ENCODE peak calls at places on chromosomes 7 and 10, in five cellular contexts. G, B, S, K and F are unnamed samples.

GRCh38 chr7:117993377-117994003 is 120.2 kb upstream of the CTTNBP2 start:
- DNase-seq in G (peak), B (peak), S (peak), K (peak), F (peak)

GRCh38 chr10:49292565-49293207 is 6.3 kb upstream of the C10orf71 start:
- DNase-seq in G (no peak), B (no peak), S (no peak), K (no peak), F (no peak)

GRCh38 chr10:101272229-101272868 is 43.1 kb upstream of the LBX1 start:
- DNase-seq in G (peak), B (peak), S (peak), K (peak), F (peak)

GRCh38 chr7:85000973-85001372 is 185.9 kb downstream of the SEMA3D start:
- DNase-seq in G (no peak), B (no peak), S (no peak), K (no peak), F (no peak)

GRCh38 chr7:25282194-25282593 is 53.9 kb upstream of the NPVF start:
- DNase-seq in G (no peak), B (no peak), S (peak), K (no peak), F (no peak)

GRCh38 chr10:11760861-11761260 is 18.7 kb downstream of the ECHDC3 start:
- DNase-seq in G (no peak), B (no peak), S (no peak), K (no peak), F (no peak)

GRCh38 chr10:72679838-72680241 is 12.1 kb upstream of the MCU start:
- DNase-seq in G (no peak), B (no peak), S (no peak), K (peak), F (no peak)

GRCh38 chr10:117468665-117469064 is 73.9 kb upstream of the EMX2 start:
- DNase-seq in G (no peak), B (no peak), S (no peak), K (no peak), F (no peak)

GRCh38 chr7:130912910-130913720 is 179.1 kb upstream of the KLF14 start:
- DNase-seq in G (no peak), B (peak), S (peak), K (peak), F (peak)

GRCh38 chr7:70694357-70694908 is 437.5 kb upstream of the GALNT17 start:
- DNase-seq in G (no peak), B (no peak), S (no peak), K (no peak), F (peak)

GRCh38 chr10:20276127-20276979 is 460.1 kb downstream of the PLXDC2 start:
- DNase-seq in G (no peak), B (no peak), S (no peak), K (peak), F (no peak)

GRCh38 chr10:15824498-15824897 is 35.8 kb downstream of the MINDY3 start:
- DNase-seq in G (peak), B (no peak), S (peak), K (no peak), F (peak)

GRCh38 chr10:81847675-81848074 is 27.3 kb upstream of the NRG3 start:
- DNase-seq in G (no peak), B (no peak), S (no peak), K (no peak), F (no peak)

GRCh38 chr7:156889089-156889488 is 3.9 kb downstream of the LMBR1 start:
- DNase-seq in G (no peak), B (no peak), S (no peak), K (no peak), F (peak)

GRCh38 chr7:139915301-139915863 is 86.3 kb downstream of the TBXAS1 start:
- DNase-seq in G (no peak), B (no peak), S (no peak), K (no peak), F (no peak)

GRCh38 chr10:132652936-132653590 is 115.5 kb downstream of the INPP5A start:
- DNase-seq in G (no peak), B (no peak), S (no peak), K (no peak), F (no peak)

GRCh38 chr10:133458710-133459453 is 5.1 kb downstream of the SCART1 start:
- DNase-seq in G (no peak), B (no peak), S (no peak), K (no peak), F (no peak)

GRCh38 chr10:62048473-62048872 is 147.0 kb downstream of the ARID5B start:
- DNase-seq in G (no peak), B (no peak), S (peak), K (no peak), F (no peak)

GRCh38 chr7:32436529-32436928 is 53.7 kb downstream of the LSM5 start:
- DNase-seq in G (no peak), B (no peak), S (no peak), K (no peak), F (no peak)
- TF ChIP-seq POLR2A in G (no peak), B (no peak), S (no peak), K (no peak), F (no peak)

GRCh38 chr7:44665531-44666213 is 59.2 kb downstream of the OGDH start:
- DNase-seq in G (no peak), B (no peak), S (no peak), K (no peak), F (no peak)
- TF ChIP-seq MYC in G (no peak), B (no peak), S (no peak), K (no peak), F (no peak)

DNA sequence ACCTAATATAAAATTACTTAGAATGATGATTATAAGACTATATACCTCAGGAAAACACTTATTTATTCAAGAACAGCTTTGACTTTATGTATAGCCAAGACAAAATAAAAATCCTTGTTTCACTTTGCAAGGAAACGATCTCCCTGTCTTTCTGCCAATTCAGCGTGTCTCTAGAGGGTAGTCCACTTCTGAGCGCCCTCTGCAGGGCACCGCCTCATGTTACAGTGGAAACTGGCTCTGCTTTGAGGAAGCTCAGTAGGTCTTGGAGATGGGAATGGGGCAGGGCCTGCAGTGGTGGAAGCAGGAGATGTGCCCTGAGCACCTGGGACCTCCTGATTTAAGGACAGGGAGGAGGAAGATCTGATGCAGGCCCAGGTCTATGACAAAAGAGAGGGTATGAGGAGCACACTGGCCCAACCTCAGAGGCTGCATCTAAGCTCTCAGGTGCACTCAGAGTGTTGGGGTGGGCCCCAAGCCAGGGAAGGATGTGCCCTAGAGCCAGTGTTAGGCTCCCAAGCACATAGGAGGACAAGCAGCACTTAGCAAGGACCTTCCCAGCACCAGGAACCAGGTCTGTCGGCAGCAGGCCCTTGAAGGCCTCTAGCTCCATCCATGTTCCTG is 481.0 kb downstream of the TNS3 start:
- DNase-seq in G (peak), B (peak), S (peak), K (peak), F (peak)
- TF ChIP-seq CTCF in G (peak), B (peak), S (peak), K (peak), F (peak)

GRCh38 chr7:2369139-2369538 is 14.5 kb downstream of the EIF3B start:
- DNase-seq in G (no peak), B (no peak), S (no peak), K (no peak), F (no peak)
- TF ChIP-seq POLR2A in G (no peak), B (peak), S (no peak), K (no peak), F (no peak)

GRCh38 chr7:111744501-111745155 is 182.3 kb upstream of the IMMP2L start:
- DNase-seq in G (no peak), B (no peak), S (peak), K (no peak), F (no peak)

GRCh38 chr7:111746950-111747349 is 184.7 kb upstream of the IMMP2L start:
- DNase-seq in G (no peak), B (no peak), S (no peak), K (peak), F (no peak)

GRCh38 chr7:111740942-111741341 is 178.7 kb upstream of the IMMP2L start:
- DNase-seq in G (no peak), B (no peak), S (no peak), K (no peak), F (no peak)

GRCh38 chr7:111743244-111743852 is 181.1 kb upstream of the IMMP2L start:
- DNase-seq in G (no peak), B (no peak), S (no peak), K (no peak), F (no peak)

GRCh38 chr7:111741811-111742240 is 179.5 kb upstream of the IMMP2L start:
- DNase-seq in G (peak), B (peak), S (peak), K (peak), F (peak)
- TF ChIP-seq MYC in G (no peak), B (no peak), S (no peak), K (no peak), F (no peak)

GRCh38 chr10:111037868-111038267 is 39.0 kb upstream of the ADRA2A start:
- DNase-seq in G (peak), B (no peak), S (no peak), K (no peak), F (peak)
- TF ChIP-seq CTCF in G (no peak), B (no peak), S (peak), K (no peak), F (no peak)

DNA sequence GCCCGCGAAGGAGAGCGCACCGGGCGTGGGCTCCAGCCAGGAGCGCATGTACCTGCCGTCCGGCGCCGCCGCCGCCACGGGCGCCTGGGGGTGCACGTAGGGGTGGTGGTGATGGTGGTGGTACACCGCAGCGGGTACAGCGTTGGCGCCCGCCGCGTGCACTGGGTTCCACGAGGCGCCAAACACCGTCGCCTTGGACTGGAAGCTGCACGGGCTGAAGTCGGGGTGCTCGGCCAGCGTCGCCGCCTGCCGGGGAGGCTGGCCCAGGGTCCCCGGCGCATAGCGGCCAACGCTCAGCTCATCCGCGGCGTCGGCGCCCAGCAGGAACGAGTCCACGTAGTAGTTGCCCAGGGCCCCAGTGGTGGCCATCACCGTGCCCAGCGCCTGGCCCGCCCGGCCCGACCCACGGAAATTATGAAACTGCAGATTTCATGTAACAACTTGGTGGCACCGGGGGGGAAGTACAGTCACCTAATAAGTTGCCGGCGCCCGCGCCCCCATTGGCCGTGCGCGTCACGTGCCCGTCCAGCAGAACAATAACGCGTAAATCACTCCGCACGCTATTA is at the start of gene HOXA9:
- DNase-seq in G (no peak), B (no peak), S (peak), K (no peak), F (no peak)
- TF ChIP-seq POLR2A in G (no peak), B (no peak), S (peak), K (no peak), F (no peak)

GRCh38 chr10:124605481-124605855 is 138.7 kb downstream of the FAM53B start:
- DNase-seq in G (no peak), B (no peak), S (no peak), K (no peak), F (no peak)
- TF ChIP-seq MYC in G (no peak), B (no peak), S (no peak), K (no peak), F (no peak)

GRCh38 chr7:33716581-33717477 is 188.5 kb upstream of the BMPER start:
- DNase-seq in G (peak), B (peak), S (peak), K (peak), F (peak)
- TF ChIP-seq CTCF in G (peak), B (peak), S (peak), K (peak), F (peak)